ENCODE peak calls at places on chromosomes 16 and 17, in four cellular contexts. Y is left lung, F is PC-9, N is cardiac muscle cell. P is an unnamed sample.

GRCh38 chr17:1041746-1042145 is 44.8 kb downstream of the TIMM22 start:
- DNase-seq in F (no peak), Y (no peak), N (no peak), P (peak; percentile 7)

GRCh38 chr16:4762205-4762604 is 4.8 kb downstream of the ZNF500 start:
- DNase-seq in Y (no peak), F (no peak), N (no peak), P (no peak)

GRCh38 chr17:63954402-63955063 is 18.2 kb downstream of the SCN4A start:
- DNase-seq in F (no peak), N (no peak), Y (no peak), P (no peak)

GRCh38 chr16:55672471-55672870 is 16.7 kb downstream of the SLC6A2 start:
- DNase-seq in N (no peak), Y (no peak), F (no peak), P (no peak)

GRCh38 chr16:50366126-50366525 is 2.7 kb downstream of the BRD7 start:
- DNase-seq in Y (no peak), N (no peak), F (no peak), P (no peak)

GRCh38 chr17:36750316-36750885 is 149.0 kb downstream of the MRM1 start:
- DNase-seq in F (no peak), N (no peak), Y (no peak), P (no peak)

GRCh38 chr17:55926276-55926995 is 175.6 kb downstream of the PCTP start:
- DNase-seq in Y (no peak), F (no peak), N (no peak), P (no peak)

GRCh38 chr16:68332411-68333121 is 21.7 kb downstream of the PRMT7 start:
- DNase-seq in N (peak; percentile 14), F (no peak), Y (no peak), P (no peak)

GRCh38 chr16:66418165-66418962 is 8.7 kb upstream of the BEAN1 start:
- DNase-seq in Y (no peak), N (no peak), F (no peak), P (no peak)

GRCh38 chr17:80486692-80487091 is 10.3 kb upstream of the NPTX1 start:
- DNase-seq in Y (peak; percentile 31), F (no peak), N (no peak), P (no peak)

GRCh38 chr16:68790130-68790761 is 53.1 kb upstream of the TANGO6 start:
- DNase-seq in N (no peak), F (peak; percentile 80), Y (no peak), P (no peak)

GRCh38 chr16:75296606-75297005 is 45.2 kb upstream of the BCAR1 start:
- DNase-seq in F (no peak), Y (no peak), N (no peak), P (peak; percentile 67)

GRCh38 chr17:38740806-38741205 is 7.3 kb downstream of the PCGF2 start:
- DNase-seq in F (no peak), N (no peak), Y (no peak), P (no peak)

GRCh38 chr16:66182592-66182991 is 183.9 kb upstream of the CDH5 start:
- DNase-seq in Y (no peak), N (no peak), F (no peak), P (no peak)

GRCh38 chr17:11302395-11302932 is 61.5 kb downstream of the SHISA6 start:
- DNase-seq in Y (no peak), N (no peak), F (no peak), P (no peak)

GRCh38 chr16:65975049-65975708 is 391.3 kb upstream of the CDH5 start:
- DNase-seq in F (no peak), Y (no peak), N (no peak), P (no peak)

GRCh38 chr16:7497667-7498066 is 165.0 kb downstream of the RBFOX1 start:
- DNase-seq in N (no peak), Y (no peak), F (no peak), P (no peak)

GRCh38 chr16:11047057-11047456 is 102.7 kb downstream of the CLEC16A start:
- DNase-seq in Y (no peak), N (no peak), F (no peak), P (no peak)

GRCh38 chr16:19879241-19879792 is 5.3 kb downstream of the GPRC5B start:
- DNase-seq in F (no peak), N (peak; percentile 41), Y (no peak), P (no peak)

GRCh38 chr16:11852092-11852809 is 909 bp upstream of the RSL1D1 start:
- DNase-seq in N (no peak), Y (no peak), F (no peak), P (no peak)

GRCh38 chr16:3740934-3741333 is 23.6 kb upstream of the TRAP1 start:
- DNase-seq in Y (no peak), F (no peak), N (no peak), P (peak; percentile 29)

GRCh38 chr17:858941-859452 is 76.8 kb downstream of the MRM3 start:
- DNase-seq in Y (no peak), F (no peak), N (no peak), P (no peak)

GRCh38 chr17:77418609-77419008 is 277.8 kb downstream of the SEC14L1 start:
- DNase-seq in N (no peak), Y (no peak), F (no peak), P (no peak)
- H3K27ac ChIP-seq in N (peak overlapping the region; percentile 77), Y (no peak overlapping the region), F (no peak overlapping the region), P (no peak overlapping the region)

GRCh38 chr17:50638851-50639767 is 4.4 kb downstream of the ABCC3 start:
- DNase-seq in F (peak; percentile 97), N (no peak), Y (peak; percentile 86), P (peak; percentile 97)
- H3K9me3 ChIP-seq in F (no peaks in the 10 kb centered on the region), N (no peaks in the 10 kb centered on the region), Y (no peaks in the 10 kb centered on the region), P (no peaks in the 10 kb centered on the region)

GRCh38 chr17:45038771-45039634 is 12.4 kb downstream of the DCAKD start:
- DNase-seq in N (no peak), F (no peak), Y (no peak), P (no peak)
- H3K27ac ChIP-seq in N (peak overlapping the region; percentile 71), F (no peak overlapping the region), Y (no peak overlapping the region), P (no peak overlapping the region)

DNA sequence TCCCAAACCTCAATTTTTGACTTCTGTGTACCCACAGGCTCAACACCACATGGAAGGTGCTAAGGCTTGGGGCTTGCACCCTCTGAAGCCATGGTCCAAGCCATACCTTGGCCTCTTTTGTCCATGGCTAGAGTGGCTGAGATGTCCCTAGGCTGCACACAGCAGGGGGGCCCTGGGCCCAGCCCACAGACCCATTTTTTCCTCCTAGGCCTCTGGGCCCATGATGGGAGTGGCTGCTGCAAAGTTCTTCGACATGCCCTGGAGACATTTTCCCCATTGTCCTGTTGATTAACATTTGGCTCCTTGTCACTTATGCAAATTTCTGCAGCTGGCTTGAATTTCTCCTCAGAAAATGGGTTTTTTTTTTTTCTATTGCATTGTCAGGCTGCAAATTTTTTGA is 47.0 kb downstream of the TBC1D26 start:
- DNase-seq in Y (no peak), F (no peak), N (no peak), P (no peak)
- H3K9me3 ChIP-seq in Y (no peaks in the 10 kb centered on the region), F (no peaks in the 10 kb centered on the region), N (no peaks in the 10 kb centered on the region), P (no peaks in the 10 kb centered on the region)

DNA sequence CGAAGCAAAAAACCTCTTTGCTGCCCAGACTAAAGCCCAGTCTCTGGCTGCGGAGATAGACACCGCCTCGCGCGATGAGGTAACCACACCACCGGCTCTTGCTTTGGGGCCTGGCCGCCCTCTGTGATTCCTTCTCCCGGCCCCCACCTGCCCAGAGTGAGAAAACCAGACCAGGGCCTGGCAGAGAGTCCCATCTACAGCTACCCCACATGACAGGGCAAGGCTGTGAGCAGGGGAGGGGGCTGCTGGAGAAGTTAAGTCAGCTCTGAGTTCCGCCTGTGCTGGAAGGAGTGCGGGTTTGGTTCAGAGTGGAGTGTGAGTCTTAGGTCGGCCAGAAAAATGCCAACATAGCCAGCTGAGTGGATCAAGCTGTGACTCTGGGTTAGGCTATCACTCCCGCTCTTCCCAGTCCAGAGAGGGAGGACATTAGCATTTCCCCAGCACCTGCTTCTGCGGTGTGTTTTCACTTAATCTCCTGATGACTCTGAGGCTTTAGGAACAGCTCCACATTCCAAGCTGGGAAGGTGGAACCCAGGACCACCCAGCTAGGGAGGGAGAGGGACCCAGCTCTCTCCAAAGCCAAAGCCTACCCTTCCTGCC is 139.0 kb downstream of the RAB11FIP4 start:
- DNase-seq in N (no peak), Y (no peak), F (no peak), P (no peak)
- H3K27ac ChIP-seq in N (no peak overlapping the region), Y (no peak overlapping the region), F (no peak overlapping the region), P (no peak overlapping the region)